ENCODE peak calls at places on chromosomes 6 and 20, in four cellular contexts. One of them, this sample, is unnamed.

GRCh38 chr6:19838442-19839236 is 1.5 kb downstream of the ID4 start:
- DNase-seq in breast epithelium: peak
- DNase-seq in PC-9: peak
- DNase-seq in vagina: no peak
- DNase-seq in this sample: peak

GRCh38 chr6:48667797-48668196 is 556.8 kb upstream of the PTCHD4 start:
- DNase-seq in breast epithelium: no peak
- DNase-seq in PC-9: no peak
- DNase-seq in vagina: no peak
- DNase-seq in this sample: no peak

GRCh38 chr6:112923940-112924587 is 576.9 kb downstream of the RFPL4B start:
- DNase-seq in breast epithelium: no peak
- DNase-seq in PC-9: no peak
- DNase-seq in vagina: no peak
- DNase-seq in this sample: no peak

GRCh38 chr20:37381621-37382538 is 35.9 kb downstream of the SRC start:
- DNase-seq in breast epithelium: no peak
- DNase-seq in PC-9: no peak
- DNase-seq in vagina: no peak
- DNase-seq in this sample: no peak

GRCh38 chr20:5072756-5073153 is 47.0 kb downstream of the PCNA start:
- DNase-seq in breast epithelium: no peak
- DNase-seq in PC-9: no peak
- DNase-seq in vagina: no peak
- DNase-seq in this sample: no peak

GRCh38 chr6:135162678-135163439 is 18.2 kb upstream of the MYB start:
- DNase-seq in breast epithelium: no peak
- DNase-seq in PC-9: peak
- DNase-seq in vagina: no peak
- DNase-seq in this sample: peak

GRCh38 chr6:117222861-117223260 is 42.5 kb upstream of the VGLL2 start:
- DNase-seq in breast epithelium: no peak
- DNase-seq in PC-9: no peak
- DNase-seq in vagina: no peak
- DNase-seq in this sample: no peak

GRCh38 chr6:148044261-148044731 is 298.3 kb upstream of the SASH1 start:
- DNase-seq in breast epithelium: no peak
- DNase-seq in PC-9: no peak
- DNase-seq in vagina: no peak
- DNase-seq in this sample: no peak

DNA sequence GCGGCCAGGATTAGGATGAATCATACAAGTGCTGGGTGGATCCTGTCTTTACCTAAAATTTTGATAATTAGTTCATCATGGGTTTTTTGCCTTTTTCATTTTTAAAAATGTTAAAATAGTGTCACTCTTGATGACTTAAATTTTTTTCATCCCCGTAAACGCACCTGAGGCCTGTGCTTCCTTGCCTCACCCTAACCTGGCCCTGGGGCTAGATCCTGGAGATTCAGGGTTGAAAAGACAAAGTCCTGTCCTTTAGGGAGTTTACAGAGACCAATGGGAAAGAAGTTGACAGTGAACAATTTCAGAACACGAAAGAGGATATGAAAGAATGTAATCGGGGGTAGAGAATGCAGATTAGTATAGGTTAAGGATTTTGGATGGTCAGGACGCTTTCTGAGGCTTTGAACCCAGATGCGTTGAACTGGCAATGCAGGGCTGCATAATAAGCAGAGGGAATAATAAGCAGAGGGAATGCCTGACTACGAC is 1.6 kb upstream of the FBXO5 start:
- DNase-seq in breast epithelium: no peak
- DNase-seq in PC-9: no peak
- DNase-seq in vagina: no peak
- DNase-seq in this sample: no peak
- H3K27ac ChIP-seq in breast epithelium: peak
- H3K27ac ChIP-seq in PC-9: peak
- H3K27ac ChIP-seq in vagina: peak
- H3K27ac ChIP-seq in this sample: peak

GRCh38 chr6:107840636-107841264 is 16.6 kb upstream of the SCML4 start:
- DNase-seq in breast epithelium: no peak
- DNase-seq in PC-9: no peak
- DNase-seq in vagina: no peak
- DNase-seq in this sample: no peak
- H3K27ac ChIP-seq in breast epithelium: no peak
- H3K27ac ChIP-seq in PC-9: no peak
- H3K27ac ChIP-seq in vagina: no peak
- H3K27ac ChIP-seq in this sample: no peak

GRCh38 chr20:1816384-1817381 is 78.5 kb upstream of the SIRPA start:
- DNase-seq in breast epithelium: no peak
- DNase-seq in PC-9: peak
- DNase-seq in vagina: peak
- DNase-seq in this sample: no peak

GRCh38 chr20:1818895-1819294 is 76.3 kb upstream of the SIRPA start:
- DNase-seq in breast epithelium: no peak
- DNase-seq in PC-9: no peak
- DNase-seq in vagina: no peak
- DNase-seq in this sample: peak

GRCh38 chr20:1819311-1820136 is 75.7 kb upstream of the SIRPA start:
- DNase-seq in breast epithelium: no peak
- DNase-seq in PC-9: no peak
- DNase-seq in vagina: no peak
- DNase-seq in this sample: peak

GRCh38 chr20:1817577-1818211 is 77.5 kb upstream of the SIRPA start:
- DNase-seq in breast epithelium: no peak
- DNase-seq in PC-9: no peak
- DNase-seq in vagina: no peak
- DNase-seq in this sample: no peak

DNA sequence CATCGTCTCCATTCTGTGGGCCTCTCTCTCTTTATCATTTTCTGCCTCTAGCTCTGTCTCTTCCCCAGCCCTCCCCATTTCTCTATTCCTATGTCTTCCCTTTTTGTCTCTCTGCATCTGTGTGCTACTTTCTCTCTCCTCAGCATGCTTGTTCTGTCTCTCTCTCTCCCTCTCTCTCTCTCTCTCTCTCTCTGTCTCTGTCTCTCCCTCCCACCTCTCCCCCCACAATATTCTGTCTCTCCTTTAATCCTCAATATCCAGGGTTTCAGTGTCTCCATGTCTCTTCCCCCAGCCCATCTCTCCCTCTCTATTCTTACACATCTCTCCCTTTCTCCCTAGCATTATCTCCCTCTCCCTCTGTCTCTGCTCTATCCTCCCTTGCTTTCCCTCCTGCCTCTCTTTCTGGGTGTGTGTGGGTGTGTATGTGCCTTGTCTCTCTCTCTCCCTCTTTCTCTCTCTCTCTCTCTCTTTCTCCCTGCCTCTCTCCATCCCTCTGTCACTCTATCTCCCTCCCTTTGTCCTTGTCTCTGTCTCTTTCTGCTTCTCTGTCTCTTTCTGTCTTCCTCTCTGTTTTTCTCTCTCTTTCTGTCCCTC is 76.9 kb upstream of the SIRPA start:
- DNase-seq in breast epithelium: no peak
- DNase-seq in PC-9: no peak
- DNase-seq in vagina: no peak
- DNase-seq in this sample: no peak
- H3K27ac ChIP-seq in breast epithelium: peak
- H3K27ac ChIP-seq in PC-9: no peak
- H3K27ac ChIP-seq in vagina: no peak
- H3K27ac ChIP-seq in this sample: peak

GRCh38 chr20:36063916-36064660 is 90.5 kb upstream of the EPB41L1 start:
- DNase-seq in breast epithelium: no peak
- DNase-seq in PC-9: no peak
- DNase-seq in vagina: no peak
- DNase-seq in this sample: no peak
- H3K27ac ChIP-seq in breast epithelium: peak
- H3K27ac ChIP-seq in PC-9: no peak
- H3K27ac ChIP-seq in vagina: peak
- H3K27ac ChIP-seq in this sample: no peak

GRCh38 chr20:36110936-36111445 is 43.5 kb upstream of the EPB41L1 start:
- DNase-seq in breast epithelium: no peak
- DNase-seq in PC-9: peak
- DNase-seq in vagina: no peak
- DNase-seq in this sample: no peak
- H3K27ac ChIP-seq in breast epithelium: peak
- H3K27ac ChIP-seq in PC-9: peak
- H3K27ac ChIP-seq in vagina: no peak
- H3K27ac ChIP-seq in this sample: no peak

GRCh38 chr20:35368616-35369423 is 43.0 kb downstream of the UQCC1 start:
- DNase-seq in breast epithelium: no peak
- DNase-seq in PC-9: no peak
- DNase-seq in vagina: no peak
- DNase-seq in this sample: peak
- H3K27ac ChIP-seq in breast epithelium: no peak
- H3K27ac ChIP-seq in PC-9: no peak
- H3K27ac ChIP-seq in vagina: no peak
- H3K27ac ChIP-seq in this sample: peak

DNA sequence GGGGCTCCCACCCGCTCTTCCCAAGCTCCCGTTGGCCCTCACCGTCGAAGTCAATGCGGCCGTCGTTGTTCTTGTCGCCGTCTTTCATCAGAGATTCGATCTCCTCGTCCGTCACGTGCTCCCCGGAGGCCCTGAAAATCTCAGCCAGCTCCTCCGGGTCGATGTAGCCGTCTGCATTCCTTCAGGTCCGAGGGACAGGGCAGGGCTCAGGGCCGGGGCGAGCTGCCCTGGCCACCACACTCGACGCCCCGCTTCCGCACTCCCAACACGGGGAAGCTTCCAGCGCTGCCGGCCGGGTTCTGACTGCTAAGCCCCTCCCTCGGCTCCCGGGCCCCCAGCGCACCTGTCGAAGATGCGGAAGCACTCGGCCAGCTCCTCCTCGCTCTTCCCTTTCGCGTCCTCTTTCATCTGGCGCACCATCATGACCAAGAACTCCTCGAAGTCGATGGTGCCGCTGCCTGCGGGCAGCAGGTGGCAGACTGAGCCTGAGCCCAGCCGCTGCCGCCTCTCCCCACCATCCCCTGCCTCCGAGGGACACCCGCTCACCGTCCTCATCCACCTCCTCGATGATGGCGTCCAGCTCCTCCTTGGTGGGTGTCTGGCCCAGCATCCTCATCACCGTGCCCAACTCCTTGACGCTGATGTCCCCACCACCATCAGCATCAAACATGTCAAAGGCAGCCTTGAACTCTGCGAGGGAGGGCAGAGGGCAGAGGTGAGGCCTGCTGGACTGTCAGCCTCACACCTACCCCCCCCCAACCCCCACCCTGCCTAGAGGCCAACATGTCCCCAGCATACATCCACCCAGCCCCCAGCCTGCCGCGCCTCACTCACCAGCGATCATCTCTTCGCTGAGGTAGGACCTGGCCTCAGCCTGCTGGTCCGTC is 2.9 kb downstream of the TNNC2 start:
- DNase-seq in breast epithelium: no peak
- DNase-seq in PC-9: peak
- DNase-seq in vagina: no peak
- DNase-seq in this sample: peak
- H3K27ac ChIP-seq in breast epithelium: no peak
- H3K27ac ChIP-seq in PC-9: no peak
- H3K27ac ChIP-seq in vagina: peak
- H3K27ac ChIP-seq in this sample: no peak

GRCh38 chr6:129875610-129876515 is 14.7 kb upstream of the TMEM244 start:
- DNase-seq in breast epithelium: no peak
- DNase-seq in PC-9: no peak
- DNase-seq in vagina: no peak
- DNase-seq in this sample: no peak

GRCh38 chr6:129871220-129871619 is 10.1 kb upstream of the TMEM244 start:
- DNase-seq in breast epithelium: no peak
- DNase-seq in PC-9: no peak
- DNase-seq in vagina: no peak
- DNase-seq in this sample: no peak

GRCh38 chr6:129872591-129872990 is 11.5 kb upstream of the TMEM244 start:
- DNase-seq in breast epithelium: no peak
- DNase-seq in PC-9: no peak
- DNase-seq in vagina: no peak
- DNase-seq in this sample: no peak

GRCh38 chr6:129874837-129875236 is 13.7 kb upstream of the TMEM244 start:
- DNase-seq in breast epithelium: no peak
- DNase-seq in PC-9: no peak
- DNase-seq in vagina: no peak
- DNase-seq in this sample: no peak
- H3K27ac ChIP-seq in breast epithelium: no peak
- H3K27ac ChIP-seq in PC-9: no peak
- H3K27ac ChIP-seq in vagina: no peak
- H3K27ac ChIP-seq in this sample: no peak

DNA sequence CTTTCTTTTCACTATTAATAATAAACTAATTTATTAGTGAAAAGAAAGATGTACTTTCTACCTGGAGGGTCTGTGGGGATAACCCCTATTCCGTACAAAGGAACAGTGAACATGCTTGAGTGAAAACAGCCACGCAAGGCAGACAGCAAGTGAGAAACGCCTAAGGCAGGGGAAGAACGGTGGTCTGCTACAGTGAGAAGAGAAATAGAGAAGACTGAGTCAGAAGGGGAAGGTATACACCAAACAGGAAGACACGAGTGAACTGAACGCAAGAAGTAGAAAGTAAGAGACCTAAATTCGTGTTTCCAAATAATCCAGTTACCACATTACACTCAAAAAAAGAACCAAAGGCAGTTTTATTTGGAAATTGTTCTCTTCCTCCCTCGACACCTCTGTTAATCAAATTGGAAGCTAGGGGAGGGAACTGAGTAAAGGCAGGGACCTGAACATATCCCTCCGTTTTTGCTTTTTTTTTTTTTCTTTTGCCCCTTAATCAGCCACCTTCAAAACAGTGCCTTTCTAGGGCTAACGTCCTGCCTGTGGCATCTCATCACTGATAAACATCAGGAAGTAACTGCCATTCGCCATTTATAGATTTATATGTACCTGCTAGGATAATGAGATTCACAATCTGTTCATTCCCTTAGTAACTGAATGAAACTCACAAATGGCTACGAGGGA is 48.9 kb downstream of the ATXN1 start:
- DNase-seq in breast epithelium: no peak
- DNase-seq in PC-9: no peak
- DNase-seq in vagina: no peak
- DNase-seq in this sample: no peak
- H3K27ac ChIP-seq in breast epithelium: peak
- H3K27ac ChIP-seq in PC-9: peak
- H3K27ac ChIP-seq in vagina: peak
- H3K27ac ChIP-seq in this sample: peak

GRCh38 chr6:53706525-53706924 is 41.0 kb upstream of the KLHL31 start:
- DNase-seq in breast epithelium: no peak
- DNase-seq in PC-9: no peak
- DNase-seq in vagina: no peak
- DNase-seq in this sample: no peak
- H3K27ac ChIP-seq in breast epithelium: no peak
- H3K27ac ChIP-seq in PC-9: no peak
- H3K27ac ChIP-seq in vagina: no peak
- H3K27ac ChIP-seq in this sample: no peak

This sample was measured in GM23338.